ENCODE peak calls at places on chromosomes 6 and 20, in ten cellular contexts. One of them, this sample, is unnamed.
A peak's percentile ranks its signal among the peaks of the same experiment; 100 is the strongest.

GRCh38 chr20:2296545-2297351 is 947 bp downstream of the TGM3 start:
- ATAC-seq in mucosa of descending colon: no peak
- ATAC-seq in left lung: no peak
- ATAC-seq in PC-3: peak; percentile 45
- ATAC-seq in pancreas: no peak
- ATAC-seq in GM12878: no peak
- ATAC-seq in HCT116: no peak
- ATAC-seq in HepG2: no peak
- ATAC-seq in Panc1: no peak
- ATAC-seq in lower lobe of right lung: no peak
- ATAC-seq in this sample: no peak

GRCh38 chr6:86148586-86148985 is 505.9 kb upstream of the SYNCRIP start:
- ATAC-seq in mucosa of descending colon: no peak
- ATAC-seq in left lung: no peak
- ATAC-seq in PC-3: no peak
- ATAC-seq in pancreas: peak; percentile 61
- ATAC-seq in GM12878: no peak
- ATAC-seq in HCT116: no peak
- ATAC-seq in HepG2: no peak
- ATAC-seq in Panc1: no peak
- ATAC-seq in lower lobe of right lung: no peak
- ATAC-seq in this sample: no peak

GRCh38 chr20:13102689-13103088 is 93.9 kb downstream of the SPTLC3 start:
- ATAC-seq in mucosa of descending colon: peak; percentile 84
- ATAC-seq in left lung: no peak
- ATAC-seq in PC-3: no peak
- ATAC-seq in pancreas: no peak
- ATAC-seq in GM12878: no peak
- ATAC-seq in HCT116: no peak
- ATAC-seq in HepG2: peak; percentile 55
- ATAC-seq in Panc1: no peak
- ATAC-seq in lower lobe of right lung: no peak
- ATAC-seq in this sample: no peak

GRCh38 chr6:105879902-105880547 is 206.1 kb upstream of the PRDM1 start:
- ATAC-seq in mucosa of descending colon: peak; percentile 58
- ATAC-seq in left lung: peak; percentile 78
- ATAC-seq in PC-3: no peak
- ATAC-seq in pancreas: peak; percentile 72
- ATAC-seq in GM12878: peak; percentile 78
- ATAC-seq in HCT116: no peak
- ATAC-seq in HepG2: no peak
- ATAC-seq in Panc1: no peak
- ATAC-seq in lower lobe of right lung: peak; percentile 73
- ATAC-seq in this sample: peak; percentile 27

GRCh38 chr20:1826046-1826445 is 69.2 kb upstream of the SIRPA start:
- ATAC-seq in mucosa of descending colon: no peak
- ATAC-seq in left lung: no peak
- ATAC-seq in PC-3: no peak
- ATAC-seq in pancreas: no peak
- ATAC-seq in GM12878: no peak
- ATAC-seq in HCT116: no peak
- ATAC-seq in HepG2: no peak
- ATAC-seq in Panc1: no peak
- ATAC-seq in lower lobe of right lung: no peak
- ATAC-seq in this sample: no peak

GRCh38 chr6:157744202-157744601 is 78.8 kb upstream of the SNX9 start:
- ATAC-seq in mucosa of descending colon: no peak
- ATAC-seq in left lung: no peak
- ATAC-seq in PC-3: peak; percentile 24
- ATAC-seq in pancreas: no peak
- ATAC-seq in GM12878: no peak
- ATAC-seq in HCT116: no peak
- ATAC-seq in HepG2: no peak
- ATAC-seq in Panc1: no peak
- ATAC-seq in lower lobe of right lung: no peak
- ATAC-seq in this sample: no peak

GRCh38 chr6:33757906-33758305 is 11.2 kb upstream of the IP6K3 start:
- ATAC-seq in mucosa of descending colon: no peak
- ATAC-seq in left lung: no peak
- ATAC-seq in PC-3: no peak
- ATAC-seq in pancreas: no peak
- ATAC-seq in GM12878: no peak
- ATAC-seq in HCT116: no peak
- ATAC-seq in HepG2: no peak
- ATAC-seq in Panc1: no peak
- ATAC-seq in lower lobe of right lung: no peak
- ATAC-seq in this sample: no peak

GRCh38 chr20:58251979-58252591 is 23.6 kb upstream of the ANKRD60 start:
- ATAC-seq in mucosa of descending colon: peak; percentile 90
- ATAC-seq in left lung: peak; percentile 69
- ATAC-seq in PC-3: peak; percentile 98
- ATAC-seq in pancreas: peak; percentile 63
- ATAC-seq in GM12878: no peak
- ATAC-seq in HCT116: peak; percentile 87
- ATAC-seq in HepG2: peak; percentile 61
- ATAC-seq in Panc1: peak; percentile 97
- ATAC-seq in lower lobe of right lung: no peak
- ATAC-seq in this sample: no peak

GRCh38 chr6:166459272-166459671 is 76.5 kb upstream of the MPC1 start:
- ATAC-seq in mucosa of descending colon: no peak
- ATAC-seq in left lung: no peak
- ATAC-seq in PC-3: no peak
- ATAC-seq in pancreas: no peak
- ATAC-seq in GM12878: no peak
- ATAC-seq in HCT116: no peak
- ATAC-seq in HepG2: no peak
- ATAC-seq in Panc1: no peak
- ATAC-seq in lower lobe of right lung: no peak
- ATAC-seq in this sample: no peak

GRCh38 chr6:160013987-160014868 is 45.3 kb downstream of the IGF2R start:
- ATAC-seq in mucosa of descending colon: peak; percentile 90
- ATAC-seq in left lung: peak; percentile 98
- ATAC-seq in PC-3: no peak
- ATAC-seq in pancreas: peak; percentile 82
- ATAC-seq in GM12878: no peak
- ATAC-seq in HCT116: no peak
- ATAC-seq in HepG2: peak; percentile 86
- ATAC-seq in Panc1: no peak
- ATAC-seq in lower lobe of right lung: peak; percentile 94
- ATAC-seq in this sample: no peak

GRCh38 chr20:61966492-61967244 is 99.0 kb downstream of the TAF4 start:
- ATAC-seq in mucosa of descending colon: peak; percentile 15
- ATAC-seq in left lung: no peak
- ATAC-seq in PC-3: no peak
- ATAC-seq in pancreas: no peak
- ATAC-seq in GM12878: no peak
- ATAC-seq in HCT116: peak; percentile 30
- ATAC-seq in HepG2: peak; percentile 63
- ATAC-seq in Panc1: peak; percentile 42
- ATAC-seq in lower lobe of right lung: no peak
- ATAC-seq in this sample: no peak

GRCh38 chr6:6494677-6495076 is 93.8 kb upstream of the LY86 start:
- ATAC-seq in mucosa of descending colon: peak; percentile 26
- ATAC-seq in left lung: peak; percentile 84
- ATAC-seq in PC-3: peak; percentile 54
- ATAC-seq in pancreas: peak; percentile 65
- ATAC-seq in GM12878: peak; percentile 100
- ATAC-seq in HCT116: peak; percentile 97
- ATAC-seq in HepG2: peak; percentile 91
- ATAC-seq in Panc1: peak; percentile 42
- ATAC-seq in lower lobe of right lung: peak; percentile 78
- ATAC-seq in this sample: no peak

GRCh38 chr20:4667836-4668235 is 53.9 kb upstream of the PRND start:
- ATAC-seq in mucosa of descending colon: no peak
- ATAC-seq in left lung: no peak
- ATAC-seq in PC-3: no peak
- ATAC-seq in pancreas: no peak
- ATAC-seq in GM12878: no peak
- ATAC-seq in HCT116: no peak
- ATAC-seq in HepG2: no peak
- ATAC-seq in Panc1: no peak
- ATAC-seq in lower lobe of right lung: no peak
- ATAC-seq in this sample: no peak

GRCh38 chr6:44464051-44464450 is 76.5 kb downstream of the CDC5L start:
- ATAC-seq in mucosa of descending colon: no peak
- ATAC-seq in left lung: no peak
- ATAC-seq in PC-3: no peak
- ATAC-seq in pancreas: no peak
- ATAC-seq in GM12878: no peak
- ATAC-seq in HCT116: no peak
- ATAC-seq in HepG2: peak; percentile 44
- ATAC-seq in Panc1: no peak
- ATAC-seq in lower lobe of right lung: no peak
- ATAC-seq in this sample: no peak

GRCh38 chr6:1792989-1793388 is 183.3 kb downstream of the FOXC1 start:
- ATAC-seq in mucosa of descending colon: peak; percentile 74
- ATAC-seq in left lung: no peak
- ATAC-seq in PC-3: peak; percentile 82
- ATAC-seq in pancreas: peak; percentile 39
- ATAC-seq in GM12878: peak; percentile 85
- ATAC-seq in HCT116: peak; percentile 94
- ATAC-seq in HepG2: peak; percentile 96
- ATAC-seq in Panc1: peak; percentile 84
- ATAC-seq in lower lobe of right lung: no peak
- ATAC-seq in this sample: no peak
- TF ChIP-seq CTCF in mucosa of descending colon: peak; percentile 24
- TF ChIP-seq CTCF in left lung: no peak
- TF ChIP-seq CTCF in PC-3: peak; percentile 77
- TF ChIP-seq CTCF in pancreas: no peak
- TF ChIP-seq CTCF in GM12878: peak; percentile 64
- TF ChIP-seq CTCF in HCT116: peak; percentile 43
- TF ChIP-seq CTCF in HepG2: peak; percentile 49
- TF ChIP-seq CTCF in Panc1: peak; percentile 56
- TF ChIP-seq CTCF in lower lobe of right lung: peak; percentile 9
- TF ChIP-seq CTCF in this sample: no peak

DNA sequence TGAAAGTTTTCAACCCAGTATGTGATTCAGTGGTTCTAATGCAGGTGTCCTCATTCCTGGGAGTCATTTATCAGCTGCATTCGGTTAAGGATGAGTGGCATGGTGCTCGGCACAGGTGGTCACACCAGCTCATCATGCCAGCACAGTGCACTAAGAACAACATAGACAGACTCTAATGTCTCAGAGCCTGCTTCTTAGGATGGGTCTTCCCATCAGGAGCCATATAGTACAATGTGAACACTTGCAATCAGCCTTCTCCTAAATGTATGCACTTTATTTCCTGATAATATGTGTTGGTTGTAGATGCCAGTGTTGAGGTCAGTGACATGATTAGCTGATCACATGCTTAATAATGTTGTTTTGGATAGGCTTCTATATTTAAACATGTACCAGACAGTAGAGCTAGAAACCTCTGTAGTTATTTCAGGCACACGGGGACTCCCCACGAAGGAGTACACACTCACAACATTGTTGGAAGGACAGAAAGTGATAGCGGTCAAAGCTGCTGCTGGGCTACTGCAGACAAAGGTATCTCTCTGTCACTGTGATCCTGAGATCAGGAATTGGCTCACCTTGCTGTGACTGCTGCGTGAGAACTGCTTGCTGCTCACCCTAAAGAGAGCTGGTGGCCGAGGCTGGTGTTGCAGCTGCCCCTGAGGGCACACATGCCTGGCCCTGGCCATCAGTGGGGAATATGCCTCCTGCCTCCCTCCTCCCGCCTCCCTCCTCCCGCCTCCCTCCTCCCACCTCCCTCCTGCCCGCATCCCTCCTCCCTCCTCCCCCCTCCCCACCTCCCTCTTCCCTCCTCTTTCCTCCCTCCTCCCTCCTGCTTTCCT is 195.4 kb downstream of the SMOC2 start:
- ATAC-seq in mucosa of descending colon: no peak
- ATAC-seq in left lung: no peak
- ATAC-seq in PC-3: no peak
- ATAC-seq in pancreas: no peak
- ATAC-seq in GM12878: no peak
- ATAC-seq in HCT116: peak; percentile 72
- ATAC-seq in HepG2: peak; percentile 77
- ATAC-seq in Panc1: peak; percentile 72
- ATAC-seq in lower lobe of right lung: no peak
- ATAC-seq in this sample: no peak
- H3K9me3 ChIP-seq in mucosa of descending colon: no peaks in the 10 kb centered on the region
- H3K9me3 ChIP-seq in left lung: no peaks in the 10 kb centered on the region
- H3K9me3 ChIP-seq in PC-3: no peaks in the 10 kb centered on the region
- H3K9me3 ChIP-seq in pancreas: no peaks in the 10 kb centered on the region
- H3K9me3 ChIP-seq in GM12878: no peaks in the 10 kb centered on the region
- H3K9me3 ChIP-seq in HCT116: peaks cover 3% of the 10 kb centered on the region
- H3K9me3 ChIP-seq in HepG2: no peaks in the 10 kb centered on the region
- H3K9me3 ChIP-seq in Panc1: no peaks in the 10 kb centered on the region
- H3K9me3 ChIP-seq in lower lobe of right lung: no peaks in the 10 kb centered on the region
- H3K9me3 ChIP-seq in this sample: no peaks in the 10 kb centered on the region

GRCh38 chr6:52571099-52571755 is 5.6 kb downstream of the TRAM2 start:
- ATAC-seq in mucosa of descending colon: no peak
- ATAC-seq in left lung: peak; percentile 59
- ATAC-seq in PC-3: no peak
- ATAC-seq in pancreas: no peak
- ATAC-seq in GM12878: no peak
- ATAC-seq in HCT116: no peak
- ATAC-seq in HepG2: no peak
- ATAC-seq in Panc1: no peak
- ATAC-seq in lower lobe of right lung: peak; percentile 56
- ATAC-seq in this sample: no peak

GRCh38 chr6:52572536-52572935 is 4.3 kb downstream of the TRAM2 start:
- ATAC-seq in mucosa of descending colon: no peak
- ATAC-seq in left lung: no peak
- ATAC-seq in PC-3: no peak
- ATAC-seq in pancreas: no peak
- ATAC-seq in GM12878: no peak
- ATAC-seq in HCT116: no peak
- ATAC-seq in HepG2: no peak
- ATAC-seq in Panc1: no peak
- ATAC-seq in lower lobe of right lung: no peak
- ATAC-seq in this sample: no peak

GRCh38 chr6:52574709-52575489 is 2.0 kb downstream of the TRAM2 start:
- ATAC-seq in mucosa of descending colon: peak; percentile 47
- ATAC-seq in left lung: peak; percentile 41
- ATAC-seq in PC-3: no peak
- ATAC-seq in pancreas: no peak
- ATAC-seq in GM12878: peak; percentile 66
- ATAC-seq in HCT116: no peak
- ATAC-seq in HepG2: no peak
- ATAC-seq in Panc1: no peak
- ATAC-seq in lower lobe of right lung: peak; percentile 29
- ATAC-seq in this sample: no peak

GRCh38 chr6:52575490-52575868 is 1.4 kb downstream of the TRAM2 start:
- ATAC-seq in mucosa of descending colon: no peak
- ATAC-seq in left lung: no peak
- ATAC-seq in PC-3: no peak
- ATAC-seq in pancreas: no peak
- ATAC-seq in GM12878: no peak
- ATAC-seq in HCT116: no peak
- ATAC-seq in HepG2: no peak
- ATAC-seq in Panc1: no peak
- ATAC-seq in lower lobe of right lung: no peak
- ATAC-seq in this sample: no peak

GRCh38 chr6:52573295-52573694 is 3.6 kb downstream of the TRAM2 start:
- ATAC-seq in mucosa of descending colon: no peak
- ATAC-seq in left lung: no peak
- ATAC-seq in PC-3: no peak
- ATAC-seq in pancreas: no peak
- ATAC-seq in GM12878: no peak
- ATAC-seq in HCT116: no peak
- ATAC-seq in HepG2: no peak
- ATAC-seq in Panc1: no peak
- ATAC-seq in lower lobe of right lung: no peak
- ATAC-seq in this sample: no peak
- TF ChIP-seq CTCF in mucosa of descending colon: no peak
- TF ChIP-seq CTCF in left lung: no peak
- TF ChIP-seq CTCF in PC-3: no peak
- TF ChIP-seq CTCF in pancreas: no peak
- TF ChIP-seq CTCF in GM12878: no peak
- TF ChIP-seq CTCF in HCT116: no peak
- TF ChIP-seq CTCF in HepG2: peak; percentile 19
- TF ChIP-seq CTCF in Panc1: no peak
- TF ChIP-seq CTCF in lower lobe of right lung: peak; percentile 10
- TF ChIP-seq CTCF in this sample: no peak

GRCh38 chr6:10882654-10883053 is 813 bp upstream of the GCM2 start:
- ATAC-seq in mucosa of descending colon: no peak
- ATAC-seq in left lung: no peak
- ATAC-seq in PC-3: no peak
- ATAC-seq in pancreas: peak; percentile 10
- ATAC-seq in GM12878: no peak
- ATAC-seq in HCT116: no peak
- ATAC-seq in HepG2: no peak
- ATAC-seq in Panc1: no peak
- ATAC-seq in lower lobe of right lung: no peak
- ATAC-seq in this sample: no peak
- H3K9me3 ChIP-seq in mucosa of descending colon: no peaks in the 10 kb centered on the region
- H3K9me3 ChIP-seq in left lung: no peaks in the 10 kb centered on the region
- H3K9me3 ChIP-seq in PC-3: no peaks in the 10 kb centered on the region
- H3K9me3 ChIP-seq in pancreas: no peaks in the 10 kb centered on the region
- H3K9me3 ChIP-seq in GM12878: peaks cover 2% of the 10 kb centered on the region
- H3K9me3 ChIP-seq in HCT116: no peaks in the 10 kb centered on the region
- H3K9me3 ChIP-seq in HepG2: no peaks in the 10 kb centered on the region
- H3K9me3 ChIP-seq in Panc1: no peaks in the 10 kb centered on the region
- H3K9me3 ChIP-seq in lower lobe of right lung: no peaks in the 10 kb centered on the region
- H3K9me3 ChIP-seq in this sample: no peaks in the 10 kb centered on the region

This sample was measured in gastroesophageal sphincter.